ENCODE peak calls at places on chromosomes 12 and 14, in six cellular contexts. H, D, Z, M, U and I are unnamed samples.

GRCh38 chr12:62783881-62784280 is 151.1 kb downstream of the PPM1H start:
- DNase-seq in H (no peak), D (no peak), Z (no peak), U (no peak), M (no peak), I (peak; percentile 55)

GRCh38 chr12:71460850-71461609 is 21.4 kb downstream of the LGR5 start:
- DNase-seq in U (no peak), M (no peak), H (no peak), D (no peak), Z (peak; percentile 98), I (peak; percentile 71)

GRCh38 chr14:36254020-36254614 is 66.3 kb downstream of the MBIP start:
- DNase-seq in D (no peak), U (no peak), H (no peak), M (no peak), Z (peak; percentile 73), I (peak; percentile 61)

GRCh38 chr12:10184261-10184843 is 5.5 kb downstream of the TMEM52B start:
- DNase-seq in M (no peak), D (no peak), Z (no peak), U (no peak), H (no peak), I (no peak)

GRCh38 chr12:110774824-110775223 is 32.1 kb upstream of the PPP1CC start:
- DNase-seq in H (no peak), D (no peak), Z (no peak), U (no peak), M (no peak), I (no peak)

GRCh38 chr12:118964988-118965387 is 16.4 kb upstream of the SRRM4 start:
- DNase-seq in Z (no peak), U (no peak), H (no peak), D (no peak), M (no peak), I (no peak)

GRCh38 chr12:119384340-119384739 is 49.8 kb downstream of the CCDC60 start:
- DNase-seq in U (no peak), D (no peak), Z (no peak), H (no peak), M (no peak), I (no peak)

GRCh38 chr12:65826513-65827171 is 2.4 kb downstream of the HMGA2 start:
- DNase-seq in U (no peak), H (no peak), Z (peak; percentile 47), D (no peak), M (no peak), I (peak; percentile 68)

GRCh38 chr12:4855121-4855924 is 54.4 kb upstream of the KCNA1 start:
- DNase-seq in M (no peak), U (peak; percentile 57), D (peak; percentile 56), H (no peak), Z (peak; percentile 92), I (peak; percentile 93)

GRCh38 chr14:77097006-77097688 is 911 bp upstream of the CIPC start:
- DNase-seq in M (no peak), Z (peak; percentile 40), D (no peak), U (no peak), H (no peak), I (no peak)

GRCh38 chr12:65232490-65233077 is 45.9 kb upstream of the MSRB3 start:
- DNase-seq in Z (peak; percentile 13), H (no peak), U (no peak), M (no peak), D (no peak), I (no peak)

GRCh38 chr12:126784328-126784921 is 1482.5 kb upstream of the TMEM132C start:
- DNase-seq in H (no peak), Z (peak; percentile 86), M (no peak), U (peak; percentile 39), D (no peak), I (peak; percentile 95)

GRCh38 chr12:52063986-52064649 is 5.7 kb upstream of the ATG101 start:
- DNase-seq in U (no peak), H (no peak), D (no peak), Z (no peak), M (peak; percentile 76), I (no peak)

GRCh38 chr14:29054119-29054518 is 287.5 kb downstream of the FOXG1 start:
- DNase-seq in M (no peak), U (no peak), D (no peak), H (no peak), Z (no peak), I (no peak)

GRCh38 chr12:119780786-119781434 is 96.2 kb downstream of the CIT start:
- DNase-seq in D (peak; percentile 56), U (peak; percentile 78), M (no peak), Z (peak; percentile 46), H (no peak), I (peak; percentile 82)

GRCh38 chr12:25518512-25518911 is 34.6 kb downstream of the LMNTD1 start:
- DNase-seq in U (no peak), D (no peak), Z (no peak), H (no peak), M (no peak), I (no peak)
- H3K4me3 ChIP-seq in U (no peak overlapping the region), D (no peak overlapping the region), Z (no peak overlapping the region), H (no peak overlapping the region), M (no peak overlapping the region), I (no peak overlapping the region)

DNA sequence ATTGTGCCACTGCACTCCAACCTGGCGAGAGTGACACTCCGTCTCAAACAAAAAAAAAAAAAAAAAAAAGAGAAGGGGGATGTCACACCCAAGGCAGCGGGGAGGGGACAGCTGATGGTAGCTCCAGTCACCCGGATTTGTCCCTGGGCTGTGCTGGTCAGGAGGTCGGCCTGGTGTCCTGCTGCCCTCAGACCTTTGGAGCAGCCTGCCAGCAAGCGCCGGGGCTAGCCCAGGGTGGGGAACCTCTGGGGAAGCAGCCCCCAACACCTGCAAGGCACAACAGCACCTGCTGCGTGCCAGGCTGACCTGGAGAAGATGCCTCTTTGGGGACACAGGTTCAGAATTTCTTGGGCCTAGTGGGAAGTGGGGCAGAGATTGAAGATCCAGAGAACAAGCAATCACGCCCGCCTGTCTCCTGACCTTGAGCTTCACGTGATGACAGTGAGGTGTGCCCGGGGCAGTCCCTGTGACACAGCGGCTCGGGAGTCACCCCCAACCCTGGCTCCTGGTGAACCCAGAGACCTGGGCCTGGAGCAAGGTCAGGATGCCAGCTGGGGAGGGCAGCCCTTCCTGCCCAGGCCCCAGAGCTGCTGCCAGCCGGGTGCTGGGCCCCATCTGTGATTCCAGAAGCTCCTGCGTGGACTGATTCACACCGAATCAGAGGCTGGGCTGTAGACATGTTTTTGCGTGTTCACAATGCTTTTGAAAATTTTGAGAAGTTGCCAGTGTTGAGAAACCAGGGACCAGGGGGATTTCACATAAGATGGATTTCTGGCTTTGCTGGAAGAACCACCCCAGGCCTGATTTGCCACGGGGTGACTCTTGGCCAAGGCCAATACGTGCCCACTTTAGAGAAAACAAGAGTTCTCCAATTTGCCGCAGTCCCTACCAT is 66.4 kb downstream of the RFLNA start:
- DNase-seq in D (no peak), H (no peak), Z (no peak), U (no peak), M (no peak), I (no peak)
- H3K36me3 ChIP-seq in D (peaks cover 78% of the 10 kb centered on the region), H (peaks cover 92% of the 10 kb centered on the region), Z (peaks cover 8% of the 10 kb centered on the region), U (peaks cover 96% of the 10 kb centered on the region), M (peaks cover 6% of the 10 kb centered on the region), I (peaks cover 20% of the 10 kb centered on the region)

GRCh38 chr14:104425763-104426691 is 153.5 kb upstream of the C14orf180 start:
- DNase-seq in H (no peak), D (no peak), M (no peak), U (no peak), Z (no peak), I (peak; percentile 39)
- H3K4me1 ChIP-seq in H (peaks cover 6% of the 10 kb centered on the region), D (no peaks in the 10 kb centered on the region), M (no peaks in the 10 kb centered on the region), U (no peaks in the 10 kb centered on the region), Z (no peaks in the 10 kb centered on the region), I (no peaks in the 10 kb centered on the region)

GRCh38 chr12:69698769-69699540 is at the start of gene BEST3:
- DNase-seq in D (no peak), M (no peak), H (no peak), U (no peak), Z (no peak), I (no peak)
- H3K4me3 ChIP-seq in D (no peak within 1 kb of the TSS), M (no peak within 1 kb of the TSS), H (no peak within 1 kb of the TSS), U (no peak within 1 kb of the TSS), Z (no peak within 1 kb of the TSS), I (no peak within 1 kb of the TSS)

GRCh38 chr12:109488051-109488665 is 10.7 kb downstream of the UBE3B start:
- DNase-seq in H (no peak), U (no peak), M (no peak), Z (no peak), D (no peak), I (no peak)
- H3K36me3 ChIP-seq in H (peaks cover 100% of the 10 kb centered on the region), U (peaks cover 100% of the 10 kb centered on the region), M (peaks cover 23% of the 10 kb centered on the region), Z (peaks cover 10% of the 10 kb centered on the region), D (peaks cover 71% of the 10 kb centered on the region), I (peaks cover 91% of the 10 kb centered on the region)

GRCh38 chr12:124607681-124608425 is 40.4 kb upstream of the NCOR2 start:
- DNase-seq in U (no peak), H (no peak), D (no peak), M (no peak), Z (no peak), I (no peak)
- H3K4me1 ChIP-seq in U (peaks cover 37% of the 10 kb centered on the region), H (peaks cover 27% of the 10 kb centered on the region), D (peaks cover 12% of the 10 kb centered on the region), M (no peaks in the 10 kb centered on the region), Z (no peaks in the 10 kb centered on the region), I (peaks cover 11% of the 10 kb centered on the region)